ENCODE peak calls at places on chromosome 9, in nine cellular contexts. One of them, this sample, is unnamed.

GRCh38 chr9:31604516-31604915 is 779.9 kb upstream of the ACO1 start:
- DNase-seq in cardiac septum: no peak
- DNase-seq in stimulated activated CD8-positive, alpha-beta memory T cell treated with anti-CD3 and anti-CD28 coated beads, Interleukin-15, amount 100 ng/mL, for 4 hours: no peak
- DNase-seq in GM13977: no peak
- DNase-seq in amygdala: no peak
- DNase-seq in foreskin fibroblast: peak; percentile 13
- DNase-seq in EL: no peak
- DNase-seq in cardiac muscle cell: no peak
- DNase-seq in GM04503: no peak
- DNase-seq in this sample: no peak

GRCh38 chr9:13716620-13717019 is 437.1 kb upstream of the MPDZ start:
- DNase-seq in cardiac septum: no peak
- DNase-seq in stimulated activated CD8-positive, alpha-beta memory T cell treated with anti-CD3 and anti-CD28 coated beads, Interleukin-15, amount 100 ng/mL, for 4 hours: no peak
- DNase-seq in GM13977: no peak
- DNase-seq in amygdala: no peak
- DNase-seq in foreskin fibroblast: no peak
- DNase-seq in EL: no peak
- DNase-seq in cardiac muscle cell: peak; percentile 13
- DNase-seq in GM04503: no peak
- DNase-seq in this sample: no peak

GRCh38 chr9:27468000-27468399 is 56.1 kb upstream of the IFNK start:
- DNase-seq in cardiac septum: no peak
- DNase-seq in stimulated activated CD8-positive, alpha-beta memory T cell treated with anti-CD3 and anti-CD28 coated beads, Interleukin-15, amount 100 ng/mL, for 4 hours: no peak
- DNase-seq in GM13977: no peak
- DNase-seq in amygdala: no peak
- DNase-seq in foreskin fibroblast: no peak
- DNase-seq in EL: no peak
- DNase-seq in cardiac muscle cell: no peak
- DNase-seq in GM04503: no peak
- DNase-seq in this sample: no peak

GRCh38 chr9:123486431-123486830 is 130.4 kb downstream of the CRB2 start:
- DNase-seq in cardiac septum: no peak
- DNase-seq in stimulated activated CD8-positive, alpha-beta memory T cell treated with anti-CD3 and anti-CD28 coated beads, Interleukin-15, amount 100 ng/mL, for 4 hours: no peak
- DNase-seq in GM13977: no peak
- DNase-seq in amygdala: no peak
- DNase-seq in foreskin fibroblast: no peak
- DNase-seq in EL: no peak
- DNase-seq in cardiac muscle cell: no peak
- DNase-seq in GM04503: no peak
- DNase-seq in this sample: no peak

GRCh38 chr9:105401651-105402050 is 46.2 kb upstream of the FSD1L start:
- DNase-seq in cardiac septum: no peak
- DNase-seq in stimulated activated CD8-positive, alpha-beta memory T cell treated with anti-CD3 and anti-CD28 coated beads, Interleukin-15, amount 100 ng/mL, for 4 hours: no peak
- DNase-seq in GM13977: no peak
- DNase-seq in amygdala: no peak
- DNase-seq in foreskin fibroblast: peak; percentile 74
- DNase-seq in EL: no peak
- DNase-seq in cardiac muscle cell: peak; percentile 62
- DNase-seq in GM04503: no peak
- DNase-seq in this sample: peak; percentile 46

GRCh38 chr9:23551171-23551795 is 274.8 kb downstream of the ELAVL2 start:
- DNase-seq in cardiac septum: no peak
- DNase-seq in stimulated activated CD8-positive, alpha-beta memory T cell treated with anti-CD3 and anti-CD28 coated beads, Interleukin-15, amount 100 ng/mL, for 4 hours: no peak
- DNase-seq in GM13977: no peak
- DNase-seq in amygdala: no peak
- DNase-seq in foreskin fibroblast: no peak
- DNase-seq in EL: no peak
- DNase-seq in cardiac muscle cell: no peak
- DNase-seq in GM04503: no peak
- DNase-seq in this sample: no peak

GRCh38 chr9:131228096-131228495 is 48.2 kb downstream of the FAM78A start:
- DNase-seq in cardiac septum: no peak
- DNase-seq in stimulated activated CD8-positive, alpha-beta memory T cell treated with anti-CD3 and anti-CD28 coated beads, Interleukin-15, amount 100 ng/mL, for 4 hours: no peak
- DNase-seq in GM13977: no peak
- DNase-seq in amygdala: no peak
- DNase-seq in foreskin fibroblast: no peak
- DNase-seq in EL: no peak
- DNase-seq in cardiac muscle cell: no peak
- DNase-seq in GM04503: no peak
- DNase-seq in this sample: no peak

GRCh38 chr9:127133739-127134167 is 11.3 kb upstream of the ANGPTL2 start:
- DNase-seq in cardiac septum: no peak
- DNase-seq in stimulated activated CD8-positive, alpha-beta memory T cell treated with anti-CD3 and anti-CD28 coated beads, Interleukin-15, amount 100 ng/mL, for 4 hours: no peak
- DNase-seq in GM13977: no peak
- DNase-seq in amygdala: peak; percentile 72
- DNase-seq in foreskin fibroblast: peak; percentile 85
- DNase-seq in EL: peak; percentile 84
- DNase-seq in cardiac muscle cell: peak; percentile 21
- DNase-seq in GM04503: peak; percentile 60
- DNase-seq in this sample: peak; percentile 86

GRCh38 chr9:126690431-126691051 is 76.8 kb downstream of the LMX1B start:
- DNase-seq in cardiac septum: no peak
- DNase-seq in stimulated activated CD8-positive, alpha-beta memory T cell treated with anti-CD3 and anti-CD28 coated beads, Interleukin-15, amount 100 ng/mL, for 4 hours: no peak
- DNase-seq in GM13977: peak; percentile 85
- DNase-seq in amygdala: no peak
- DNase-seq in foreskin fibroblast: peak; percentile 29
- DNase-seq in EL: no peak
- DNase-seq in cardiac muscle cell: peak; percentile 76
- DNase-seq in GM04503: no peak
- DNase-seq in this sample: no peak

GRCh38 chr9:35951736-35952135 is 6.2 kb downstream of the OR2S2 start:
- DNase-seq in cardiac septum: no peak
- DNase-seq in stimulated activated CD8-positive, alpha-beta memory T cell treated with anti-CD3 and anti-CD28 coated beads, Interleukin-15, amount 100 ng/mL, for 4 hours: no peak
- DNase-seq in GM13977: no peak
- DNase-seq in amygdala: no peak
- DNase-seq in foreskin fibroblast: peak; percentile 75
- DNase-seq in EL: peak; percentile 76
- DNase-seq in cardiac muscle cell: no peak
- DNase-seq in GM04503: peak; percentile 34
- DNase-seq in this sample: no peak

GRCh38 chr9:12503606-12504122 is 189.5 kb upstream of the TYRP1 start:
- DNase-seq in cardiac septum: no peak
- DNase-seq in stimulated activated CD8-positive, alpha-beta memory T cell treated with anti-CD3 and anti-CD28 coated beads, Interleukin-15, amount 100 ng/mL, for 4 hours: no peak
- DNase-seq in GM13977: no peak
- DNase-seq in amygdala: no peak
- DNase-seq in foreskin fibroblast: no peak
- DNase-seq in EL: no peak
- DNase-seq in cardiac muscle cell: no peak
- DNase-seq in GM04503: no peak
- DNase-seq in this sample: no peak

GRCh38 chr9:10135553-10135952 is 477.2 kb downstream of the PTPRD start:
- DNase-seq in cardiac septum: no peak
- DNase-seq in stimulated activated CD8-positive, alpha-beta memory T cell treated with anti-CD3 and anti-CD28 coated beads, Interleukin-15, amount 100 ng/mL, for 4 hours: no peak
- DNase-seq in GM13977: no peak
- DNase-seq in amygdala: no peak
- DNase-seq in foreskin fibroblast: no peak
- DNase-seq in EL: no peak
- DNase-seq in cardiac muscle cell: no peak
- DNase-seq in GM04503: no peak
- DNase-seq in this sample: no peak

GRCh38 chr9:136220017-136220729 is 15.2 kb upstream of the LHX3 start:
- DNase-seq in cardiac septum: no peak
- DNase-seq in stimulated activated CD8-positive, alpha-beta memory T cell treated with anti-CD3 and anti-CD28 coated beads, Interleukin-15, amount 100 ng/mL, for 4 hours: no peak
- DNase-seq in GM13977: no peak
- DNase-seq in amygdala: no peak
- DNase-seq in foreskin fibroblast: no peak
- DNase-seq in EL: peak; percentile 79
- DNase-seq in cardiac muscle cell: no peak
- DNase-seq in GM04503: no peak
- DNase-seq in this sample: no peak

GRCh38 chr9:116998305-116998704 is 311.2 kb downstream of the TRIM32 start:
- DNase-seq in cardiac septum: no peak
- DNase-seq in stimulated activated CD8-positive, alpha-beta memory T cell treated with anti-CD3 and anti-CD28 coated beads, Interleukin-15, amount 100 ng/mL, for 4 hours: no peak
- DNase-seq in GM13977: peak; percentile 34
- DNase-seq in amygdala: no peak
- DNase-seq in foreskin fibroblast: peak; percentile 2
- DNase-seq in EL: peak; percentile 18
- DNase-seq in cardiac muscle cell: peak; percentile 75
- DNase-seq in GM04503: no peak
- DNase-seq in this sample: no peak

GRCh38 chr9:6051511-6051950 is 36.1 kb upstream of the RANBP6 start:
- DNase-seq in cardiac septum: no peak
- DNase-seq in stimulated activated CD8-positive, alpha-beta memory T cell treated with anti-CD3 and anti-CD28 coated beads, Interleukin-15, amount 100 ng/mL, for 4 hours: no peak
- DNase-seq in GM13977: peak; percentile 24
- DNase-seq in amygdala: no peak
- DNase-seq in foreskin fibroblast: no peak
- DNase-seq in EL: no peak
- DNase-seq in cardiac muscle cell: no peak
- DNase-seq in GM04503: no peak
- DNase-seq in this sample: no peak

GRCh38 chr9:81387360-81387759 is 302.0 kb downstream of the TLE1 start:
- DNase-seq in cardiac septum: no peak
- DNase-seq in stimulated activated CD8-positive, alpha-beta memory T cell treated with anti-CD3 and anti-CD28 coated beads, Interleukin-15, amount 100 ng/mL, for 4 hours: no peak
- DNase-seq in GM13977: no peak
- DNase-seq in amygdala: no peak
- DNase-seq in foreskin fibroblast: no peak
- DNase-seq in EL: no peak
- DNase-seq in cardiac muscle cell: no peak
- DNase-seq in GM04503: no peak
- DNase-seq in this sample: no peak

GRCh38 chr9:87569008-87569908 is 71.6 kb downstream of the DAPK1 start:
- DNase-seq in cardiac septum: no peak
- DNase-seq in stimulated activated CD8-positive, alpha-beta memory T cell treated with anti-CD3 and anti-CD28 coated beads, Interleukin-15, amount 100 ng/mL, for 4 hours: no peak
- DNase-seq in GM13977: no peak
- DNase-seq in amygdala: no peak
- DNase-seq in foreskin fibroblast: no peak
- DNase-seq in EL: no peak
- DNase-seq in cardiac muscle cell: peak; percentile 76
- DNase-seq in GM04503: no peak
- DNase-seq in this sample: no peak

GRCh38 chr9:133131506-133131905 is 10.5 kb upstream of the RALGDS start:
- DNase-seq in cardiac septum: no peak
- DNase-seq in stimulated activated CD8-positive, alpha-beta memory T cell treated with anti-CD3 and anti-CD28 coated beads, Interleukin-15, amount 100 ng/mL, for 4 hours: no peak
- DNase-seq in GM13977: no peak
- DNase-seq in amygdala: no peak
- DNase-seq in foreskin fibroblast: no peak
- DNase-seq in EL: no peak
- DNase-seq in cardiac muscle cell: no peak
- DNase-seq in GM04503: no peak
- DNase-seq in this sample: no peak

GRCh38 chr9:126813072-126813471 is 8.2 kb downstream of the ZBTB43 start:
- DNase-seq in cardiac septum: no peak
- DNase-seq in stimulated activated CD8-positive, alpha-beta memory T cell treated with anti-CD3 and anti-CD28 coated beads, Interleukin-15, amount 100 ng/mL, for 4 hours: no peak
- DNase-seq in GM13977: no peak
- DNase-seq in amygdala: no peak
- DNase-seq in foreskin fibroblast: no peak
- DNase-seq in EL: no peak
- DNase-seq in cardiac muscle cell: no peak
- DNase-seq in GM04503: no peak
- DNase-seq in this sample: no peak

GRCh38 chr9:115034801-115035200 is 83.2 kb downstream of the TNC start:
- DNase-seq in cardiac septum: no peak
- DNase-seq in stimulated activated CD8-positive, alpha-beta memory T cell treated with anti-CD3 and anti-CD28 coated beads, Interleukin-15, amount 100 ng/mL, for 4 hours: no peak
- DNase-seq in GM13977: no peak
- DNase-seq in amygdala: no peak
- DNase-seq in foreskin fibroblast: peak; percentile 84
- DNase-seq in EL: peak; percentile 84
- DNase-seq in cardiac muscle cell: no peak
- DNase-seq in GM04503: peak; percentile 55
- DNase-seq in this sample: peak; percentile 58

GRCh38 chr9:115263731-115264130 is 145.8 kb upstream of the TNC start:
- DNase-seq in cardiac septum: no peak
- DNase-seq in stimulated activated CD8-positive, alpha-beta memory T cell treated with anti-CD3 and anti-CD28 coated beads, Interleukin-15, amount 100 ng/mL, for 4 hours: no peak
- DNase-seq in GM13977: no peak
- DNase-seq in amygdala: no peak
- DNase-seq in foreskin fibroblast: peak; percentile 89
- DNase-seq in EL: peak; percentile 75
- DNase-seq in cardiac muscle cell: no peak
- DNase-seq in GM04503: peak; percentile 70
- DNase-seq in this sample: no peak

GRCh38 chr9:19618816-19619215 is 170.0 kb downstream of the SLC24A2 start:
- DNase-seq in cardiac septum: no peak
- DNase-seq in stimulated activated CD8-positive, alpha-beta memory T cell treated with anti-CD3 and anti-CD28 coated beads, Interleukin-15, amount 100 ng/mL, for 4 hours: no peak
- DNase-seq in GM13977: no peak
- DNase-seq in amygdala: peak; percentile 73
- DNase-seq in foreskin fibroblast: no peak
- DNase-seq in EL: no peak
- DNase-seq in cardiac muscle cell: no peak
- DNase-seq in GM04503: no peak
- DNase-seq in this sample: no peak

GRCh38 chr9:93268551-93269314 is 84.8 kb downstream of the WNK2 start:
- DNase-seq in cardiac septum: no peak
- DNase-seq in stimulated activated CD8-positive, alpha-beta memory T cell treated with anti-CD3 and anti-CD28 coated beads, Interleukin-15, amount 100 ng/mL, for 4 hours: no peak
- DNase-seq in GM13977: peak; percentile 79
- DNase-seq in amygdala: no peak
- DNase-seq in foreskin fibroblast: no peak
- DNase-seq in EL: no peak
- DNase-seq in cardiac muscle cell: no peak
- DNase-seq in GM04503: no peak
- DNase-seq in this sample: no peak

GRCh38 chr9:78539904-78540303 is 243.0 kb downstream of the PSAT1 start:
- DNase-seq in cardiac septum: no peak
- DNase-seq in stimulated activated CD8-positive, alpha-beta memory T cell treated with anti-CD3 and anti-CD28 coated beads, Interleukin-15, amount 100 ng/mL, for 4 hours: no peak
- DNase-seq in GM13977: no peak
- DNase-seq in amygdala: no peak
- DNase-seq in foreskin fibroblast: peak; percentile 84
- DNase-seq in EL: peak; percentile 90
- DNase-seq in cardiac muscle cell: no peak
- DNase-seq in GM04503: peak; percentile 89
- DNase-seq in this sample: peak; percentile 47

GRCh38 chr9:125460883-125461475 is 199.4 kb downstream of the GAPVD1 start:
- DNase-seq in cardiac septum: no peak
- DNase-seq in stimulated activated CD8-positive, alpha-beta memory T cell treated with anti-CD3 and anti-CD28 coated beads, Interleukin-15, amount 100 ng/mL, for 4 hours: no peak
- DNase-seq in GM13977: no peak
- DNase-seq in amygdala: no peak
- DNase-seq in foreskin fibroblast: peak; percentile 48
- DNase-seq in EL: peak; percentile 32
- DNase-seq in cardiac muscle cell: no peak
- DNase-seq in GM04503: peak; percentile 34
- DNase-seq in this sample: peak; percentile 42

GRCh38 chr9:73219985-73220626 is 68.4 kb downstream of the ANXA1 start:
- DNase-seq in cardiac septum: no peak
- DNase-seq in stimulated activated CD8-positive, alpha-beta memory T cell treated with anti-CD3 and anti-CD28 coated beads, Interleukin-15, amount 100 ng/mL, for 4 hours: no peak
- DNase-seq in GM13977: peak; percentile 16
- DNase-seq in amygdala: no peak
- DNase-seq in foreskin fibroblast: peak; percentile 80
- DNase-seq in EL: peak; percentile 17
- DNase-seq in cardiac muscle cell: no peak
- DNase-seq in GM04503: peak; percentile 3
- DNase-seq in this sample: no peak

GRCh38 chr9:131951905-131952304 is 127.8 kb downstream of the MED27 start:
- DNase-seq in cardiac septum: no peak
- DNase-seq in stimulated activated CD8-positive, alpha-beta memory T cell treated with anti-CD3 and anti-CD28 coated beads, Interleukin-15, amount 100 ng/mL, for 4 hours: no peak
- DNase-seq in GM13977: no peak
- DNase-seq in amygdala: no peak
- DNase-seq in foreskin fibroblast: peak; percentile 89
- DNase-seq in EL: peak; percentile 23
- DNase-seq in cardiac muscle cell: no peak
- DNase-seq in GM04503: peak; percentile 17
- DNase-seq in this sample: peak; percentile 48

GRCh38 chr9:78567693-78568092 is 270.8 kb downstream of the PSAT1 start:
- DNase-seq in cardiac septum: no peak
- DNase-seq in stimulated activated CD8-positive, alpha-beta memory T cell treated with anti-CD3 and anti-CD28 coated beads, Interleukin-15, amount 100 ng/mL, for 4 hours: no peak
- DNase-seq in GM13977: no peak
- DNase-seq in amygdala: no peak
- DNase-seq in foreskin fibroblast: peak; percentile 54
- DNase-seq in EL: peak; percentile 19
- DNase-seq in cardiac muscle cell: no peak
- DNase-seq in GM04503: no peak
- DNase-seq in this sample: no peak

GRCh38 chr9:23554691-23555090 is 271.3 kb downstream of the ELAVL2 start:
- DNase-seq in cardiac septum: no peak
- DNase-seq in stimulated activated CD8-positive, alpha-beta memory T cell treated with anti-CD3 and anti-CD28 coated beads, Interleukin-15, amount 100 ng/mL, for 4 hours: no peak
- DNase-seq in GM13977: no peak
- DNase-seq in amygdala: no peak
- DNase-seq in foreskin fibroblast: no peak
- DNase-seq in EL: no peak
- DNase-seq in cardiac muscle cell: no peak
- DNase-seq in GM04503: no peak
- DNase-seq in this sample: no peak

GRCh38 chr9:17063535-17064135 is 71.2 kb upstream of the CNTLN start:
- DNase-seq in cardiac septum: no peak
- DNase-seq in stimulated activated CD8-positive, alpha-beta memory T cell treated with anti-CD3 and anti-CD28 coated beads, Interleukin-15, amount 100 ng/mL, for 4 hours: no peak
- DNase-seq in GM13977: peak; percentile 27
- DNase-seq in amygdala: no peak
- DNase-seq in foreskin fibroblast: peak; percentile 69
- DNase-seq in EL: peak; percentile 50
- DNase-seq in cardiac muscle cell: peak; percentile 68
- DNase-seq in GM04503: no peak
- DNase-seq in this sample: peak; percentile 24